ENCODE peak calls at places on chromosomes 3 and 15, in four cellular contexts. C is stomach, H is ovary, E is transverse colon. M is an unnamed sample.

GRCh38 chr15:65790692-65791334 is 1.3 kb downstream of the DENND4A start:
- DNase-seq in C (no peak), H (no peak), E (no peak), M (no peak)

GRCh38 chr3:67349551-67350174 is 304.7 kb downstream of the SUCLG2 start:
- DNase-seq in C (no peak), H (no peak), E (no peak), M (no peak)

GRCh38 chr15:89775815-89776214 is 317 bp upstream of the MESP2 start:
- DNase-seq in C (no peak), H (no peak), E (no peak), M (no peak)

GRCh38 chr3:187987919-187988318 is 166.0 kb upstream of the LPP start:
- DNase-seq in C (no peak), H (no peak), E (no peak), M (no peak)

GRCh38 chr15:74175271-74176191 is 2.0 kb downstream of the ISLR start:
- DNase-seq in C (no peak), H (peak), E (no peak), M (no peak)

GRCh38 chr15:52499506-52499905 is 29.2 kb downstream of the MYO5A start:
- DNase-seq in C (no peak), H (no peak), E (no peak), M (no peak)

GRCh38 chr3:143585720-143586456 is 262.4 kb downstream of the SLC9A9 start:
- DNase-seq in C (no peak), H (no peak), E (no peak), M (no peak)

GRCh38 chr3:59185586-59186381 is 136.0 kb upstream of the CFAP20DC start:
- DNase-seq in C (no peak), H (no peak), E (no peak), M (no peak)

GRCh38 chr3:38687306-38687705 is 37.8 kb upstream of the SCN5A start:
- DNase-seq in C (no peak), H (no peak), E (no peak), M (peak)

GRCh38 chr3:142595581-142595950 is 627 bp upstream of the PLS1 start:
- DNase-seq in C (no peak), H (no peak), E (no peak), M (peak)

GRCh38 chr3:186825294-186825821 is 17.2 kb upstream of the ADIPOQ start:
- DNase-seq in C (no peak), H (peak), E (no peak), M (no peak)

GRCh38 chr3:198079771-198080520 is 119.9 kb downstream of the LMLN start:
- DNase-seq in C (no peak), H (no peak), E (peak), M (no peak)

GRCh38 chr15:78071378-78071777 is 6.1 kb downstream of the TBC1D2B start:
- DNase-seq in C (no peak), H (no peak), E (no peak), M (no peak)

GRCh38 chr3:191236635-191237034 is 37.6 kb downstream of the OSTN start:
- DNase-seq in C (no peak), H (no peak), E (no peak), M (no peak)

GRCh38 chr3:62724503-62724902 is 150.7 kb downstream of the CADPS start:
- DNase-seq in C (no peak), H (no peak), E (no peak), M (no peak)

GRCh38 chr15:51314391-51315337 is 23.7 kb downstream of the CYP19A1 start:
- DNase-seq in C (no peak), H (no peak), E (no peak), M (no peak)

GRCh38 chr15:51312754-51313390 is 25.5 kb downstream of the CYP19A1 start:
- DNase-seq in C (no peak), H (no peak), E (no peak), M (no peak)

GRCh38 chr15:51315726-51316125 is 22.7 kb downstream of the CYP19A1 start:
- DNase-seq in C (no peak), H (no peak), E (no peak), M (no peak)

GRCh38 chr15:51312132-51312531 is 26.3 kb downstream of the CYP19A1 start:
- DNase-seq in C (no peak), H (no peak), E (no peak), M (no peak)

GRCh38 chr15:51313644-51314280 is 24.6 kb downstream of the CYP19A1 start:
- DNase-seq in C (no peak), H (no peak), E (no peak), M (no peak)
- TF ChIP-seq EP300 in C (no peak), H (no peak), E (no peak), M (no peak)

DNA sequence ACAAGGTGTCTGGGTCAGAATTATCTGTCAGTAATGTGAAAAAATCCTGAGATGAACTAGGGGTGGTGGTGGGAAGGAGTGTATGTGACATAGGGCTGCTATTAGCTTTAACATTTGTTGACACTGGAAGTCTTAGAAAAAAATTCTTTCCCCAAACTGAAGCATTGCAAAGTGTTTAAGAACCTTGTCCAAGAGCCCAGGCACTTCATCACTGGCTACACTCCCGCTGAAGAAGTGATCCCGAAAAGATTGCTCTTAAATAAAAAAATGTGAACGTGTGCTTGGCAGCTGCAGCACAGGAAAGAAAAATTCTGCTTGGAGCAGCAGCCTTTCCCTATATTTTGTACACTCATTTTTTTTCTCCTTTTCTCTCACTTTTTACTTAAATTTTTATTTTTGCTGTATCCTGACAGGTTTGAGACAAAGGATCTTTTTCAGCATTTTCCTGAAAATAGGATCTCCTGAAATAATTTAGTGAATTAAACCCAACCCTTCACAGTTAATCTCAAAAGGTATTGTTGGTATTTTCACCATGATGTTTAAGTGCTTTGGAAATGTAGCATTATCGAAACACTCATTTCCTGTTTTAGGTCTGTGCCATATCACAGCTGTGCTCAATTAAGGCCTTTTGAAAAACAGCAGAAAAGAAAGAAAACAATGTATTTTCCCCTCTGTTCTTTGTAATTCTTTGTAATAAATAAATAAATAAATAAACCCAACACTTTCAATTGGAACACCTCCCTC is 477.6 kb downstream of the ZNF385D start:
- DNase-seq in C (no peak), H (no peak), E (no peak), M (no peak)
- TF ChIP-seq EP300 in C (no peak), H (no peak), E (no peak), M (no peak)

DNA sequence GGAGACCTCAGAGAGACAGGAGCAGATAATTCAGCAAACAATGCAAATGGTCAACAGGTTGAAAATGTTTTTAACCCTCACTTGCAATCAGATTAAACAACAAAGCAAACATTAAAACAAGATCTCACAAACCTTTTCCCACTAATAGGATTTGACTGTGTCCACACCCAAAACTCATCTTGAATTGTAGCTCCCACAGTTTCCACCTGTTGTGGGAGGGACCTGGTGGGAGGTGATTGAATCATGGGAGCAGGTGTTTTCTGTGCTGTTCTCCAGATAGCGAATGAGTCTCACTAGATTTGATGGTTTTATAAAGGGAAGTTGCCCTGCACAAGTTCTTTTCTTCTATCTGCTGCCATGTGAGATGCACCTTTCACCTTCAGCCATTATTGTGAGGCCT is 1.3 kb upstream of the LYSMD4 start:
- DNase-seq in C (no peak), H (no peak), E (no peak), M (no peak)
- TF ChIP-seq EP300 in C (no peak), H (no peak), E (no peak), M (no peak)

DNA sequence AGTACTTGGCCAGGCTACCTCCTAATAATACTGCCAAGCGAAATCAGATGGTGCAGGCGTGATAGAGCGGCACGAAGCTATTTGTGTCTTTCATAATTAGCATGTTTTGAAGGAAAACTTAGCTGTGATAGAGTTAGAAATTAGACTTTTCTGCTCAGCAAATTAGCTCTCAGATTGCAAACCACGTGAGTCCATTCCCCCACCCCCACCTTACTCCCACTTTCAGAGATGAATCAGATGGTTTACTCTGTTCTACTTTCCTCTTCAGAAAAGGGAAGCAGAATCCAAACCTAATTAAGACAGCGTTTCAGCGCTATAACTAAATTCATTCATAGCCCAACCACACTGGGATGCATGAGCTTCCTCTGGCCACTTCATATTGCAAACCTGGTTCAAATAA is 214.6 kb downstream of the SLCO3A1 start:
- DNase-seq in C (no peak), H (no peak), E (no peak), M (no peak)
- TF ChIP-seq EP300 in C (no peak), H (no peak), E (no peak), M (no peak)

GRCh38 chr3:113166719-113167492 is 44.5 kb upstream of the BOC start:
- DNase-seq in C (no peak), H (peak), E (peak), M (peak)
- TF ChIP-seq EP300 in C (no peak), H (no peak), E (no peak), M (peak)

GRCh38 chr3:157174265-157174615 is 14.3 kb upstream of the CCNL1 start:
- DNase-seq in C (no peak), H (peak), E (peak), M (no peak)

GRCh38 chr3:157172746-157173145 is 12.8 kb upstream of the CCNL1 start:
- DNase-seq in C (no peak), H (no peak), E (no peak), M (no peak)

GRCh38 chr3:157175678-157176077 is 15.7 kb upstream of the CCNL1 start:
- DNase-seq in C (no peak), H (peak), E (peak), M (no peak)

GRCh38 chr3:157176108-157176507 is 16.2 kb upstream of the CCNL1 start:
- DNase-seq in C (no peak), H (peak), E (no peak), M (no peak)

DNA sequence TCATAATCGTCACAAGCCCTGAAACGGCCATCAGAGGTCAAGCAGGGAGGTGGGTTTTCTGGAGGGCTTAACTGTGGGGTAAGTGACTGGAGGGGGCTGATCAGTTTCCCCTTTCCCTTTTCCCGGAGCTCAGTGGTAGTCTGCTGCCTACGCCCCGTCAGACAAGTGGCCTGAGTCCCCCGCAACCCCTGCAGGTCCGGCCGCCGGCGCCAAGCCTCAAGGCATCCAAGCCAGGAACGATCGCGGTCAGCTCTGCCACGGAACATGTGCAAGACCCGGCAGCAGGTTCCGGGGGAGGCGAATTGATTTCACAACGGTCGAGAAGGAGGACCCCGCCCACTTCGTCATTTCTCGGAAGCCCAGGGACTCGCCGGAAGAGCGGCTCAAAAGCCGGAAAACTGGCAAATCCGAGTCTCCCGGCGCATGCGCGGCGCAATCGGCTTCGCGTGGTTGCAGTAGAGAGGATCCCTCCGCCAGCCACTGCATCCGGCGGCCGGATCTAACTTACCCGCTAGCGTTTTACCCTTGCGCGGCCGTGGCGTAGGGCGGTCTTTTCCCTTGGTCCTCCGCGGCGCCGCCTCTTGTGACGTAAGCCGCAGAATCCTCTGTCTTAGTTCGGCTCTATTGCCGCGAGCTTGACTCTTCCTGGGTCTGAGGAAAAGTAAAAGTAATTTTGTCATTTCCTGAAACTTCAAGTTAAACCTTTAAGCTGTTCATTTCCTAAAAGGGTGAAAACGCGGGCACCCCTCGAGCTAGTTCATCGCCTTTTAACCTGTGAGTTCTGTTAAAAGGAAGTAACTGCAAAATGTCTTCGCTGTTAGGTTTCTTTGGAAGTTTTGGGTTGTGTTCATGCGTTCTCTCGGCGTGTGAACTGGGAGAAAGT is 14.9 kb upstream of the CCNL1 start:
- DNase-seq in C (peak), H (peak), E (peak), M (peak)
- TF ChIP-seq EP300 in C (peak), H (peak), E (peak), M (peak)

GRCh38 chr3:194323785-194324735 is 27.1 kb downstream of the CPN2 start:
- DNase-seq in C (no peak), H (peak), E (peak), M (peak)
- TF ChIP-seq EP300 in C (no peak), H (no peak), E (peak), M (peak)